ENCODE peak calls at places on chromosome 19, in five cellular contexts. A is SK-N-SH, T is GM12892, V is HepG2, K is GM12878. F is an unnamed sample.

GRCh38 chr19:15251749-15252397 is 19.6 kb upstream of the EPHX3 start:
- DNase-seq in T (no peak), A (peak), V (peak), K (no peak), F (peak)

GRCh38 chr19:18122860-18123795 is 25.6 kb downstream of the MAST3 start:
- DNase-seq in T (no peak), V (no peak), K (no peak), A (no peak), F (no peak)

GRCh38 chr19:50493171-50493570 is 16.5 kb upstream of the GARIN5A start:
- DNase-seq in V (no peak), K (no peak), A (no peak), T (no peak), F (no peak)

GRCh38 chr19:29967623-29968022 is 25.6 kb downstream of the URI1 start:
- DNase-seq in T (no peak), A (no peak), V (no peak), K (no peak), F (no peak)

GRCh38 chr19:14795078-14795721 is 16.8 kb upstream of the ADGRE2 start:
- DNase-seq in K (no peak), A (no peak), V (no peak), T (no peak), F (no peak)

GRCh38 chr19:53432088-53432661 is 391 bp downstream of the ZNF761 start:
- DNase-seq in K (no peak), T (no peak), A (peak), V (no peak), F (peak)

GRCh38 chr19:51094696-51095279 is 12.1 kb upstream of the KLK14 start:
- DNase-seq in T (peak), V (peak), K (no peak), A (peak), F (no peak)

GRCh38 chr19:30856786-30857185 is 484.6 kb downstream of the ZNF536 start:
- DNase-seq in V (no peak), A (no peak), T (no peak), K (no peak), F (peak)

GRCh38 chr19:47994209-47994802 is at the start of gene ELSPBP1:
- DNase-seq in K (no peak), V (no peak), A (no peak), T (no peak), F (no peak)

DNA sequence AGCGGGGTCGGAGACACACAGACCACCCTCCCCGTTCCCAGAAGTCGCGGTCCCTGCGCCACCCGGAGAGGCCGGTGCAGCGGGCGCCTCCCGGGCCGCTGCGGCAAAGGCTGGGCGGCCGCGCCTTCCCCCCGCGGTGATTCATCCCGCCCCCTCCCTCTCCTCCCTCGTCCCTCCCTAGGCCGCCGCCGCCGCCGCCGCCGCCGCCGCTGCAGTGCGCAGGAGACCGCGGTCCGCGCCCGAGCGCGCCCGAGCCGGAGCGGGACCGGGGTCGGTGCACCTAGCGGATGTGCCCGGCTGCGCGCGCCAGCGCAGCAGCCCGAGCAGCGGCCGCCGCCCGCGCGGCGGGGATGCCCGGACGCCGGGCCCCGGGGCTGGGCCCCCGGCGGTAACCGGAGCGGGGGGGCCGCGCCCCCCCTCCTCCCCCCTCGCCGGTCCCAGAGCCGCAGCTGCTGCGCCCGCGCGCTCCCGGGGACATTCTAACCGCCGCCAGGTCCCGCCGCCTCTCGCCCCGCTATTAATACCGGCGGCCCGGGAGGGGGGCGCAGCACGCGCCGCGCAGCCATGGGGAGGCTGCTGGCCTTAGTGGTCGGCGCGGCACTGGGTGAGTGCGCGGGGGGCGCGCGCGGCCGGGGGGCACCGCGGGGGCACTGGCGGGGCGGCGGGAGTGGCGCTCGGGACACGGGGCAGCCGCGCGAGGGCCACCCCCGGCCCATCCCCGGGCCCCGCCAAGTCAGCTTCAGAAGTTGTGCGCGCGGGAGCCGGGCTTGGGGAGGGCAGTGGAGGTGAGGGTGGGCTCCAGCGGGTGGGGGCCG is at the start of gene SCN1B:
- DNase-seq in T (peak), A (peak), K (no peak), V (peak), F (no peak)
- TF ChIP-seq TAF1 in T (no peak), A (peak), K (no peak), V (no peak), F (no peak)

DNA sequence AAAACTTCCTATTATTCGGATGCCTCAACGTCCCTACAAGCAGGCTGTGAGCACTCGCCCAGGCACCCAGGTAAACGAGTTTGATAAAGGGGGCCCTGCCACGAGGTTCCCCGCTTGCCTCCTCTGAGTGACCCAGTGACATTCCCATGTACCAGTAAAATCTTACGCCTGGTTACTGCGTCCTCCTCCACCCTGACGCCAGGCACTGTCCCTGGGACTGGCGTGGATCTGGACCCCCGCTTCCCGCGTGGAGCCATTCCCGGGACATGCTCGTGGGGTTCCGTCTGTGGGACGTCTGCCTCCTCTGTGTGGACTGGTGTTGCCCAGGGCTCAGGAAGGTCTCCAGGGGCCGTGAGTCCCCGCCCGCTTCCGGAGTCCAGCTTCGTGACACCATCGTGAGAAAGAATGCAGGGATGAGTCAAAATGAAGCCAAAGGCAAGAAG is 407 bp upstream of the ZNF550 start:
- DNase-seq in V (no peak), A (peak), T (no peak), K (no peak), F (no peak)
- TF ChIP-seq TAF1 in V (no peak), A (no peak), T (no peak), K (no peak), F (no peak)

GRCh38 chr19:12994701-12995595 is at the start of gene NFIX:
- DNase-seq in K (no peak), T (no peak), A (peak), V (peak), F (no peak)
- TF ChIP-seq TAF1 in K (no peak), T (no peak), A (no peak), V (no peak), F (no peak)

DNA sequence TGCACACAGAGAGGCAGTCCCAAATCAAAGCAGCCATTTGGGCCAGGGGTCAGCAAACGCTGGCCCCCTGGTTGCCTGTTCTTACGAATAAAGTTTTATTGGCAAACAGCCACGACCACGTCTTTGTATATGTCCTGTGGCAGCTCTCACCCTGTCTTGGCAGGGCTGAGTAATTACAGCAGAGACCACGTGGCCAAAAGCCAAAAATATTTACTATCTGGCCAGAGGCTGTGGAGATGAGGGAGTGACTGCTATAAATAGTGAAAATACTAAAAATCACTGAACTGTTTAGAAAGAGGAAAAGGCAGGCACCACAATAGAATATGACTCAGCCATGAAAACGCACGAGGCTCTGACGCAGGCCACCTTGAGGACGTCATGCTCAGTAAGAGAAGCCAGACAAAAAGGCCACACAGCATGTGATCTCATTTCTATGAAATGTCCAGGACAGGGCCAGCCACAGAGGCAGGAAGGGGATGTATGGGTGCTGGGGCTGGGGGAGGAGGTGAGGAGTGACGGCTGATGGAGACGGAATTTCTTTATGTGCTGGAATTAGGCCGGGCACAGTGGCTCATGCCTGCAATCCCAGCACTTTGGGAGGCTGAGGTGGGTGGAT is 29.4 kb downstream of the SMIM24 start:
- DNase-seq in T (no peak), V (peak), A (no peak), K (no peak), F (no peak)
- TF ChIP-seq TAF1 in T (no peak), V (no peak), A (no peak), K (no peak), F (no peak)

GRCh38 chr19:45195764-45196163 is 17.2 kb downstream of the BLOC1S3 start:
- DNase-seq in V (no peak), A (no peak), T (no peak), K (no peak), F (no peak)

GRCh38 chr19:45187421-45188100 is 9.0 kb downstream of the BLOC1S3 start:
- DNase-seq in V (peak), K (no peak), A (peak), T (no peak), F (peak)

GRCh38 chr19:45189971-45190370 is 11.4 kb downstream of the BLOC1S3 start:
- DNase-seq in T (no peak), A (no peak), K (no peak), V (no peak), F (no peak)

GRCh38 chr19:45186509-45187334 is 8.1 kb downstream of the BLOC1S3 start:
- DNase-seq in V (peak), A (no peak), T (no peak), K (no peak), F (no peak)

GRCh38 chr19:45191324-45191845 is 12.8 kb downstream of the BLOC1S3 start:
- DNase-seq in V (no peak), A (no peak), T (no peak), K (no peak), F (no peak)
- TF ChIP-seq TAF1 in V (no peak), A (no peak), T (no peak), K (no peak), F (no peak)

GRCh38 chr19:16828990-16829821 is at the start of gene SIN3B:
- DNase-seq in T (peak), A (peak), V (peak), K (peak), F (peak)
- TF ChIP-seq TAF1 in T (peak), A (peak), V (peak), K (peak), F (peak)